ENCODE peak calls at places on chromosomes 1 and 21, in eight cellular contexts. K is DND-41; X is AG09319; S is right lobe of liver; C is NCI-H2081; P is head of caudate nucleus; T is NCI-H1694 treated with DMSO at 0.1 percent for 48 hours; V is effector memory CD4-positive, alpha-beta T cell. E is an unnamed sample.

GRCh38 chr1:178094752-178095645 is 1.1 kb downstream of the RASAL2 start:
- DNase-seq in K (no peak), X (no peak), S (no peak), C (no peak), P (no peak), T (no peak), V (no peak), E (no peak)

GRCh38 chr1:18749569-18749968 is 109.9 kb downstream of the TAS1R2 start:
- DNase-seq in K (no peak), X (no peak), S (no peak), C (no peak), P (no peak), T (no peak), V (no peak), E (no peak)

GRCh38 chr1:161958425-161958824 is 65.2 kb downstream of the OLFML2B start:
- DNase-seq in K (no peak), X (no peak), S (no peak), C (no peak), P (peak; percentile 73), T (no peak), V (no peak), E (no peak)

GRCh38 chr1:50968884-50969610 is 998 bp upstream of the CDKN2C start:
- DNase-seq in K (no peak), X (no peak), S (peak; percentile 69), C (peak; percentile 71), P (peak; percentile 78), T (no peak), V (peak; percentile 48), E (peak; percentile 62)

GRCh38 chr1:243316366-243316989 is 60.6 kb downstream of the SDCCAG8 start:
- DNase-seq in K (no peak), X (no peak), S (no peak), C (no peak), P (peak; percentile 92), T (no peak), V (no peak), E (no peak)

GRCh38 chr1:157098519-157098918 is 1.1 kb downstream of the ETV3L start:
- DNase-seq in K (no peak), X (no peak), S (no peak), C (no peak), P (no peak), T (no peak), V (no peak), E (no peak)

GRCh38 chr1:171150156-171150555 is 34.9 kb upstream of the FMO2 start:
- DNase-seq in K (no peak), X (no peak), S (no peak), C (no peak), P (no peak), T (no peak), V (no peak), E (no peak)

GRCh38 chr21:38140192-38140905 is 116.4 kb upstream of the KCNJ15 start:
- DNase-seq in K (no peak), X (no peak), S (peak; percentile 91), C (no peak), P (peak; percentile 49), T (peak; percentile 59), V (no peak), E (no peak)

GRCh38 chr1:17168480-17168878 is 36.4 kb upstream of the PADI1 start:
- DNase-seq in K (no peak), X (no peak), S (no peak), C (no peak), P (no peak), T (no peak), V (no peak), E (no peak)

GRCh38 chr1:169565335-169566271 is 20.7 kb downstream of the F5 start:
- DNase-seq in K (no peak), X (no peak), S (no peak), C (no peak), P (no peak), T (no peak), V (no peak), E (no peak)

E was measured in AML-193.